ENCODE peak calls at places on chromosomes 2 and 18, in nine cellular contexts. T, H, I, N, K, Z, W, V and B are unnamed samples.

GRCh38 chr18:64202229-64202835 is 53.4 kb upstream of the LINC00305 start:
- DNase-seq in T (no peak), H (no peak), I (no peak), N (no peak), K (no peak), Z (no peak), W (no peak), V (no peak), B (no peak)

GRCh38 chr18:26317353-26317865 is 91.2 kb downstream of the TAF4B start:
- DNase-seq in T (no peak), H (no peak), I (no peak), N (no peak), K (peak), Z (no peak), W (no peak), V (no peak), B (no peak)

GRCh38 chr18:8703181-8703638 is 2.1 kb upstream of the MTCL1 start:
- DNase-seq in T (no peak), H (no peak), I (peak), N (no peak), K (no peak), Z (no peak), W (no peak), V (no peak), B (no peak)

GRCh38 chr2:227823922-227824321 is 10.3 kb downstream of the CCL20 start:
- DNase-seq in T (no peak), H (no peak), I (no peak), N (no peak), K (no peak), Z (no peak), W (no peak), V (no peak), B (no peak)

GRCh38 chr2:65231892-65232477 is 4.4 kb downstream of the ACTR2 start:
- DNase-seq in T (no peak), H (no peak), I (no peak), N (peak), K (no peak), Z (no peak), W (no peak), V (no peak), B (no peak)

GRCh38 chr2:120880381-120880780 is 144.7 kb downstream of the GLI2 start:
- DNase-seq in T (no peak), H (no peak), I (no peak), N (peak), K (no peak), Z (no peak), W (no peak), V (no peak), B (no peak)

GRCh38 chr2:41722668-41723369 is 325.0 kb upstream of the PKDCC start:
- DNase-seq in T (no peak), H (no peak), I (no peak), N (peak), K (peak), Z (no peak), W (no peak), V (no peak), B (no peak)

GRCh38 chr2:194822657-194823056 is 834.4 kb upstream of the SLC39A10 start:
- DNase-seq in T (no peak), H (no peak), I (no peak), N (no peak), K (no peak), Z (no peak), W (no peak), V (no peak), B (no peak)

GRCh38 chr18:36757081-36757480 is 71.7 kb downstream of the TPGS2 start:
- DNase-seq in T (peak), H (no peak), I (peak), N (peak), K (peak), Z (peak), W (no peak), V (no peak), B (no peak)

GRCh38 chr2:181573140-181573736 is 83.7 kb downstream of the CERKL start:
- DNase-seq in T (no peak), H (no peak), I (peak), N (peak), K (no peak), Z (peak), W (no peak), V (no peak), B (no peak)

GRCh38 chr2:172128484-172128883 is 25.8 kb upstream of the DLX2 start:
- DNase-seq in T (no peak), H (no peak), I (no peak), N (no peak), K (peak), Z (no peak), W (no peak), V (no peak), B (no peak)

GRCh38 chr18:55790296-55790695 is 202.3 kb upstream of the TCF4 start:
- DNase-seq in T (no peak), H (no peak), I (no peak), N (peak), K (peak), Z (no peak), W (no peak), V (no peak), B (no peak)

GRCh38 chr2:239201531-239201876 is 199.3 kb downstream of the HDAC4 start:
- DNase-seq in T (no peak), H (no peak), I (no peak), N (no peak), K (no peak), Z (no peak), W (peak), V (peak), B (no peak)